ENCODE peak calls at places on chromosomes 11 and 22, in nine cellular contexts. K is progenitor cell of endocrine pancreas; T is mesenchymal stem cell; S is NCI-H1092 treated with DMSO at 0.1 percent for 48 hours; A is CD8-positive, alpha-beta memory T cell; H is colonic mucosa; B is left kidney; R is esophagus squamous epithelium; D is mucosa of gallbladder. X is an unnamed sample.
A peak's percentile ranks its signal among the peaks of the same experiment; 100 is the strongest.

GRCh38 chr11:130908770-130909625 is 7.3 kb downstream of the SNX19 start:
- DNase-seq in K (no peak), T (peak; percentile 89), S (no peak), A (no peak), H (no peak), B (no peak), R (no peak), D (no peak), X (no peak)

GRCh38 chr11:69398529-69399492 is 82.7 kb upstream of the LINC01488 start:
- DNase-seq in K (no peak), T (peak; percentile 46), S (no peak), A (no peak), H (no peak), B (peak; percentile 90), R (no peak), D (peak; percentile 40), X (no peak)

GRCh38 chr11:126304457-126305072 is 705 bp downstream of the DCPS start:
- DNase-seq in K (no peak), T (no peak), S (no peak), A (no peak), H (no peak), B (no peak), R (no peak), D (no peak), X (no peak)

GRCh38 chr22:19884161-19884953 is 29.7 kb upstream of the GNB1L start:
- DNase-seq in K (no peak), T (no peak), S (peak; percentile 18), A (no peak), H (no peak), B (no peak), R (no peak), D (no peak), X (no peak)

GRCh38 chr22:42939941-42940653 is 74.9 kb downstream of the PACSIN2 start:
- DNase-seq in K (no peak), T (peak; percentile 93), S (no peak), A (no peak), H (peak; percentile 84), B (no peak), R (no peak), D (peak; percentile 89), X (no peak)

GRCh38 chr11:84419576-84419975 is 1133.4 kb upstream of the CCDC90B start:
- DNase-seq in K (no peak), T (no peak), S (no peak), A (no peak), H (no peak), B (peak; percentile 3), R (no peak), D (no peak), X (no peak)

GRCh38 chr11:110147965-110148709 is 54.9 kb downstream of the ZC3H12C start:
- DNase-seq in K (no peak), T (peak; percentile 79), S (no peak), A (no peak), H (no peak), B (no peak), R (no peak), D (no peak), X (no peak)

GRCh38 chr11:104337273-104337672 is 173.3 kb upstream of the PDGFD start:
- DNase-seq in K (no peak), T (no peak), S (no peak), A (no peak), H (no peak), B (no peak), R (no peak), D (no peak), X (no peak)

GRCh38 chr11:61683961-61684869 is 4.0 kb downstream of the DAGLA start:
- DNase-seq in K (no peak), T (no peak), S (no peak), A (no peak), H (no peak), B (peak; percentile 82), R (no peak), D (no peak), X (no peak)

GRCh38 chr11:74460481-74461154 is 6.7 kb downstream of the KCNE3 start:
- DNase-seq in K (no peak), T (no peak), S (no peak), A (no peak), H (no peak), B (no peak), R (no peak), D (peak; percentile 43), X (no peak)

X was measured in T-helper 9 cell.